ENCODE peak calls at places on chromosomes 6 and 20, in five cellular contexts. H is IMR-90; T is fibroblast of lung; L is CD8-positive, alpha-beta T cell; D is left ventricle myocardium inferior. A is an unnamed sample. For H3K36me3 and H3K9me3, the result is how much of the 10 kb centered on the place peaks cover.

GRCh38 chr20:39468703-39469102 is 506.6 kb downstream of the DHX35 start:
- DNase-seq in H (no peak), T (no peak), L (no peak), D (no peak), A (no peak)

GRCh38 chr6:125510405-125510804 is 208.6 kb upstream of the HDDC2 start:
- DNase-seq in H (no peak), T (no peak), L (no peak), D (no peak), A (no peak)

GRCh38 chr20:50543326-50543725 is 33.1 kb downstream of the PTPN1 start:
- DNase-seq in H (no peak), T (no peak), L (no peak), D (no peak), A (no peak)

GRCh38 chr6:28269492-28269891 is 2.5 kb downstream of the ZSCAN26 start:
- DNase-seq in H (peak), T (peak), L (no peak), D (no peak), A (no peak)

GRCh38 chr20:9576695-9577094 is 62.3 kb downstream of the LAMP5 start:
- DNase-seq in H (no peak), T (no peak), L (no peak), D (no peak), A (no peak)

GRCh38 chr20:24999568-24999967 is 7.0 kb upstream of the APMAP start:
- DNase-seq in H (no peak), T (no peak), L (no peak), D (no peak), A (no peak)

GRCh38 chr6:143514996-143515760 is 3.7 kb upstream of the FUCA2 start:
- DNase-seq in H (no peak), T (peak), L (no peak), D (peak), A (no peak)

GRCh38 chr20:55255016-55255415 is 750.3 kb downstream of the CBLN4 start:
- DNase-seq in H (no peak), T (no peak), L (no peak), D (no peak), A (no peak)

GRCh38 chr20:23023621-23024187 is 11.4 kb upstream of the SSTR4 start:
- DNase-seq in H (no peak), T (no peak), L (no peak), D (no peak), A (no peak)

GRCh38 chr6:81476881-81477280 is 275.6 kb downstream of the TENT5A start:
- DNase-seq in H (peak), T (peak), L (no peak), D (no peak), A (no peak)

GRCh38 chr6:138540468-138540867 is 41.2 kb upstream of the NHSL1 start:
- DNase-seq in H (peak), T (peak), L (no peak), D (no peak), A (no peak)

GRCh38 chr20:11305406-11305805 is 612.3 kb upstream of the BTBD3 start:
- DNase-seq in H (peak), T (peak), L (no peak), D (no peak), A (no peak)

GRCh38 chr6:77105091-77105490 is 358.2 kb downstream of the HTR1B start:
- DNase-seq in H (no peak), T (no peak), L (no peak), D (no peak), A (no peak)

GRCh38 chr20:39309458-39309857 is 347.3 kb downstream of the DHX35 start:
- DNase-seq in H (no peak), T (no peak), L (no peak), D (no peak), A (no peak)

GRCh38 chr20:37669773-37670236 is 24.0 kb upstream of the CTNNBL1 start:
- DNase-seq in H (no peak), T (no peak), L (no peak), D (no peak), A (no peak)

GRCh38 chr6:169912266-169913095 is 161.1 kb downstream of the ERMARD start:
- DNase-seq in H (no peak), T (no peak), L (no peak), D (no peak), A (no peak)

GRCh38 chr6:160106701-160107100 is 14.9 kb upstream of the SLC22A1 start:
- DNase-seq in H (no peak), T (no peak), L (no peak), D (no peak), A (no peak)
- H3K36me3 ChIP-seq in H (half or more), T (under half), L (under half), D (half or more), A (under half)

GRCh38 chr20:31260326-31260932 is 3.0 kb downstream of the DEFB115 start:
- DNase-seq in H (no peak), T (no peak), L (no peak), D (no peak), A (no peak)
- H3K9me3 ChIP-seq in H (under half), T (under half), L (under half), D (under half), A (under half)

GRCh38 chr6:142008016-142008735 is 124.5 kb upstream of the GJE1 start:
- DNase-seq in H (no peak), T (peak), L (no peak), D (no peak), A (no peak)

GRCh38 chr6:142011775-142012174 is 121.0 kb upstream of the GJE1 start:
- DNase-seq in H (no peak), T (peak), L (no peak), D (no peak), A (no peak)

GRCh38 chr6:142009647-142010046 is 123.1 kb upstream of the GJE1 start:
- DNase-seq in H (peak), T (peak), L (no peak), D (no peak), A (no peak)

GRCh38 chr6:142011156-142011555 is 121.6 kb upstream of the GJE1 start:
- DNase-seq in H (peak), T (peak), L (no peak), D (no peak), A (no peak)

DNA sequence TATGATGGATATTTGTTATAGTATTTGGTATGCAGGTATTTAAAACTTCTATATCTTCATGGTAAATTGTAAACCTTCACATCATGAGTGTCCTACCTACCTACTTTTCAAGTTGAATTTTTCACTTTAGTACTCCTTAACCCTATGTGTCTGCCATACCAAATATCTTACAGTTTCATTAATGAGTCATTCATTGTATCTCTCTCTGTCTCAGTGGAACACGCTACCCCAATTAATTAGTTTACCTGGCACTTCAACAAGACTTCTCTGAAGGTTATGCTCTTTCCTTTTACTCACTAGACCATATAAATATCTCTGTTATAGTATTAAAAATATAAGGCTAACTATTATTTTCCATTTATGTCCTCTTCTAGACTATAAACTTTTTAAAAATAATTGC is 123.9 kb upstream of the GJE1 start:
- DNase-seq in H (no peak), T (peak), L (no peak), D (no peak), A (no peak)
- H3K36me3 ChIP-seq in H (under half), T (under half), L (under half), D (under half), A (under half)

DNA sequence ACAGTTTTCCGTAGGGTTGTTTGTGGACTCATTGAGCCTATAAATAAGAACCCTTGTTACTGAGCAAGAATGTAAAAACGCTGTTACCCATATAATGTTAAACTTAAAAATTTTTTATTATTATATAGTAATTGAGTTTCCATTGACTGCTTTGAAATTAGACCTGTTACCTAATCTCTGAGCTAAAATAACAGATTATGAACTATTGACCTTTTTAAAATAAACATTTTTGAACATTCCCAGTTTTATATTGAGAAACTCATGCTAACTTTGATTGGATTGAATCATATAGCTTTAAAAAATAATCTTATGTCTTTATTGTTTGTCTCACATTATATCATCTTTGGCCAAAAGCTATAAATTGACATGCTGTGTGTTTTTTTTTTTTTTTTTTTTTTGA is 95.5 kb downstream of the CD2AP start:
- DNase-seq in H (no peak), T (no peak), L (no peak), D (no peak), A (no peak)
- H3K9me3 ChIP-seq in H (under half), T (under half), L (under half), D (under half), A (under half)

GRCh38 chr6:52512199-52512598 is 64.7 kb downstream of the TRAM2 start:
- DNase-seq in H (peak), T (peak), L (no peak), D (peak), A (no peak)
- H3K36me3 ChIP-seq in H (half or more), T (under half), L (under half), D (under half), A (under half)

GRCh38 chr6:56706981-56707726 is 64.5 kb upstream of the DST start:
- DNase-seq in H (no peak), T (no peak), L (no peak), D (no peak), A (no peak)
- H3K9me3 ChIP-seq in H (under half), T (under half), L (under half), D (under half), A (under half)

A was measured in CD4-positive, alpha-beta memory T cell.